ENCODE peak calls at places on chromosomes 1 and 21, in ten cellular contexts. W, I, M, E, H, J, K, A, Q and G are unnamed samples.

GRCh38 chr1:52658795-52659194 is 25.8 kb downstream of the SHISAL2A start:
- DNase-seq in H (no peak), J (no peak), E (no peak), M (no peak), Q (no peak), A (no peak), I (no peak), W (no peak), K (no peak), G (no peak)

GRCh38 chr1:9825101-9826074 is 1.6 kb upstream of the CLSTN1 start:
- DNase-seq in I (no peak), K (peak; percentile 85), E (no peak), M (peak; percentile 56), Q (peak; percentile 87), W (peak; percentile 93), H (peak; percentile 71), A (peak; percentile 31), J (no peak), G (peak; percentile 73)

GRCh38 chr21:32710069-32710784 is 17.6 kb downstream of the SYNJ1 start:
- DNase-seq in K (no peak), I (no peak), M (no peak), W (no peak), A (no peak), H (no peak), Q (no peak), E (no peak), J (no peak), G (no peak)

GRCh38 chr1:209583408-209583807 is at the start of gene CAMK1G:
- DNase-seq in A (no peak), I (peak; percentile 54), H (no peak), E (no peak), K (no peak), W (no peak), Q (no peak), J (no peak), M (no peak), G (no peak)

GRCh38 chr1:119372493-119373086 is 4.0 kb downstream of the HAO2 start:
- DNase-seq in K (no peak), M (no peak), E (no peak), H (no peak), W (peak; percentile 51), J (peak; percentile 15), Q (no peak), I (no peak), A (no peak), G (no peak)

GRCh38 chr1:7333576-7333975 is 437.5 kb upstream of the VAMP3 start:
- DNase-seq in Q (peak; percentile 37), W (peak; percentile 60), E (no peak), J (no peak), M (no peak), A (no peak), K (no peak), I (no peak), H (no peak), G (no peak)

GRCh38 chr1:100277866-100278265 is 11.8 kb downstream of the RTCA start:
- DNase-seq in I (no peak), H (no peak), W (peak; percentile 10), J (peak; percentile 12), K (no peak), A (no peak), M (no peak), Q (no peak), E (no peak), G (no peak)

GRCh38 chr1:119885903-119886783 is 10.2 kb downstream of the ADAM30 start:
- DNase-seq in H (peak; percentile 63), E (peak; percentile 90), Q (no peak), A (peak; percentile 37), K (peak; percentile 68), I (no peak), J (peak; percentile 62), W (peak; percentile 40), M (peak; percentile 55), G (no peak)

GRCh38 chr1:170068923-170069322 is 5.6 kb downstream of the KIFAP3 start:
- DNase-seq in M (no peak), H (no peak), Q (no peak), W (no peak), J (no peak), E (no peak), A (no peak), K (no peak), I (no peak), G (no peak)

GRCh38 chr21:37164742-37165141 is 91.7 kb downstream of the TTC3 start:
- DNase-seq in K (no peak), H (no peak), W (no peak), E (no peak), I (no peak), Q (no peak), A (no peak), J (no peak), M (no peak), G (no peak)

GRCh38 chr21:37514038-37514665 is 147.6 kb downstream of the DYRK1A start:
- DNase-seq in J (no peak), M (no peak), E (no peak), K (no peak), I (no peak), Q (no peak), H (no peak), W (no peak), A (no peak), G (no peak)

GRCh38 chr1:229091721-229092136 is 179.2 kb upstream of the RAB4A start:
- DNase-seq in K (peak; percentile 86), J (no peak), W (no peak), E (no peak), Q (no peak), M (no peak), A (no peak), H (no peak), I (no peak), G (peak; percentile 54)

GRCh38 chr1:226261818-226262217 is 38.4 kb downstream of the MIXL1 start:
- DNase-seq in K (no peak), M (no peak), I (no peak), A (no peak), E (no peak), H (no peak), Q (no peak), J (no peak), W (no peak), G (no peak)

GRCh38 chr1:197660389-197660788 is 114.9 kb downstream of the DENND1B start:
- DNase-seq in J (no peak), W (no peak), M (no peak), I (no peak), E (no peak), Q (no peak), H (no peak), A (no peak), K (no peak), G (no peak)

GRCh38 chr1:201341377-201341776 is 36.1 kb downstream of the TNNT2 start:
- DNase-seq in A (no peak), I (no peak), E (no peak), Q (no peak), J (no peak), H (no peak), K (no peak), W (no peak), M (no peak), G (no peak)

GRCh38 chr1:201345081-201345355 is 32.5 kb downstream of the TNNT2 start:
- DNase-seq in K (no peak), W (no peak), J (no peak), A (no peak), M (no peak), I (no peak), E (no peak), H (no peak), Q (peak; percentile 24), G (no peak)

GRCh38 chr1:201346987-201347386 is 30.5 kb downstream of the TNNT2 start:
- DNase-seq in A (no peak), J (no peak), W (no peak), E (no peak), H (no peak), M (no peak), K (no peak), I (no peak), Q (no peak), G (no peak)

GRCh38 chr1:201346337-201346939 is 31.0 kb downstream of the TNNT2 start:
- DNase-seq in Q (peak; percentile 41), M (no peak), A (no peak), W (peak; percentile 63), I (peak; percentile 21), K (no peak), J (peak; percentile 23), H (peak; percentile 34), E (no peak), G (no peak)

GRCh38 chr1:201344206-201345080 is 33.0 kb downstream of the TNNT2 start:
- DNase-seq in H (no peak), J (no peak), M (no peak), W (no peak), Q (peak; percentile 57), K (no peak), A (no peak), E (no peak), I (no peak), G (no peak)
- H3K27ac ChIP-seq in H (no peak overlapping the region), J (no peak overlapping the region), M (no peak overlapping the region), W (no peak overlapping the region), Q (no peak overlapping the region), K (no peak overlapping the region), A (no peak overlapping the region), E (no peak overlapping the region), I (no peak overlapping the region), G (no peak overlapping the region)

GRCh38 chr1:88462481-88463261 is 221.4 kb upstream of the PKN2 start:
- DNase-seq in Q (no peak), A (peak; percentile 38), K (no peak), J (no peak), M (peak; percentile 47), E (no peak), H (no peak), I (no peak), W (peak; percentile 10), G (no peak)
- H3K4me3 ChIP-seq in Q (peak overlapping the region; percentile 12), A (peak overlapping the region; percentile 64), K (peak overlapping the region; percentile 47), J (no peak overlapping the region), M (peak overlapping the region; percentile 61), E (peak overlapping the region; percentile 58), H (no peak overlapping the region), I (peak overlapping the region; percentile 56), W (peak overlapping the region; percentile 46), G (peak overlapping the region; percentile 36)

GRCh38 chr1:239353536-239353935 is 32.8 kb upstream of the CHRM3 start:
- DNase-seq in K (no peak), A (no peak), I (no peak), E (no peak), W (no peak), H (no peak), J (no peak), Q (no peak), M (no peak), G (no peak)
- H3K27ac ChIP-seq in K (no peak overlapping the region), A (no peak overlapping the region), I (no peak overlapping the region), E (no peak overlapping the region), W (no peak overlapping the region), H (no peak overlapping the region), J (no peak overlapping the region), Q (no peak overlapping the region), M (no peak overlapping the region), G (no peak overlapping the region)

DNA sequence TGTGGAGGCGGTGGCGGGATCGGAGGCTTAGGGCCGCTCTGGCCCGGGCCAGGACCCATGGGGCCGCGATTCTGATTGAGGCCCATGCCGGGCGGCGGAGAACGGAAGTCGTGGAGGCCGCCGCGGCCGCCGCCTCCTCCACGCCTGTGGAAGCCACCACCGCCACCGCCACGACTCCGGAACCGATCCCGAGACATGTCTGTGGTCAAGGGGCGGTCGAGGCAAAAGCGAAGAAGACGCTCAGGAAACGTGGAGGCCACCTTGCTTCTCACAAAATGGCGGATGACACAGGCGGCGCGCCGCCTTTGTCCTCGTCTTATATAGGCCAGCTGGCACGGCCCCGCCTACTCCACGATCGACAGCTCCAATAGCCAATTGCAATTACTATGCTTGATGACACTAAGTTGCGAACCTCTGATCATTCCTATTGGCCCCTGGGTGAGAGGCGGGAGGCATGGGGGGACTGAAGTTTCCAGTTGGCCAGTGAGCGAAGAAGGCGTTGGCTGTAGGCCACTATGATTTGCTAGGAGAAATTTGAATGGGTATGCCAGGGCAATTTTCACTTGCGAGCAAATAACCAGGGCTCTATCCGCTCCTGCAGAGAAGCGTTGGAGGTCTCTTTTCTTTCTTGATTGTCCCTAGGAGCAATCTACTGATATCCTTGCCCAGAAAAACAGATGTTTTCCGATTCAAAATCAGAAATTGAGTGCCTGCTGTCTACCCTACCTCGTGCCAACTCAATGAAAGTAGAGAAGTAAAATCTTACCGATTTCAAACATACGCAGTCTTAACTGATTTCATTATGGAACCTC is at the start of gene SFPQ:
- DNase-seq in I (peak; percentile 99), H (peak; percentile 99), K (peak; percentile 99), Q (peak; percentile 97), J (peak; percentile 98), E (peak; percentile 100), M (peak; percentile 96), A (peak; percentile 95), W (peak; percentile 98), G (peak; percentile 99)
- H3K4me3 ChIP-seq in I (peak within 1 kb of the TSS; percentile 97), H (peak within 1 kb of the TSS; percentile 91), K (peak within 1 kb of the TSS; percentile 100), Q (peak within 1 kb of the TSS; percentile 87), J (peak within 1 kb of the TSS; percentile 98), E (peak within 1 kb of the TSS; percentile 100), M (peak within 1 kb of the TSS; percentile 96), A (peak within 1 kb of the TSS; percentile 100), W (peak within 1 kb of the TSS; percentile 90), G (peak within 1 kb of the TSS; percentile 100)